ENCODE peak calls at places on chromosomes 6 and 20, in seven cellular contexts. V, G, Q, M, W, Y and S are unnamed samples.

GRCh38 chr6:121382467-121383121 is 48.3 kb upstream of the TBC1D32 start:
- DNase-seq in G (no peak), V (no peak), Y (peak), W (no peak), Q (no peak), M (no peak), S (no peak)

GRCh38 chr6:11367638-11368199 is 135.3 kb upstream of the NEDD9 start:
- DNase-seq in W (no peak), G (no peak), V (peak), Q (no peak), Y (no peak), M (no peak), S (no peak)

GRCh38 chr6:133705731-133706130 is 183.2 kb upstream of the TCF21 start:
- DNase-seq in Y (no peak), G (peak), V (no peak), M (no peak), Q (peak), W (peak), S (no peak)

GRCh38 chr20:19244291-19244690 is 31.8 kb downstream of the SLC24A3 start:
- DNase-seq in V (no peak), W (no peak), G (no peak), Q (no peak), M (no peak), Y (no peak), S (no peak)

GRCh38 chr20:58143531-58143930 is 84.9 kb downstream of the ANKRD60 start:
- DNase-seq in V (no peak), M (no peak), Y (no peak), W (no peak), Q (no peak), G (no peak), S (no peak)

GRCh38 chr6:143575440-143575839 is 63.9 kb upstream of the FUCA2 start:
- DNase-seq in V (peak), W (peak), Y (peak), M (peak), Q (peak), G (no peak), S (peak)

GRCh38 chr6:7909323-7910276 is 988 bp downstream of the TXNDC5 start:
- DNase-seq in Y (peak), G (no peak), W (peak), V (peak), M (peak), Q (no peak), S (peak)

GRCh38 chr6:44043479-44044153 is 83.6 kb downstream of the MRPL14 start:
- DNase-seq in M (peak), Y (peak), V (no peak), G (no peak), Q (no peak), W (peak), S (no peak)

GRCh38 chr20:25038103-25038410 is 19.9 kb downstream of the ACSS1 start:
- DNase-seq in Q (no peak), Y (no peak), W (no peak), V (no peak), G (no peak), M (no peak), S (no peak)

GRCh38 chr6:168100011-168100802 is 21.2 kb upstream of the FRMD1 start:
- DNase-seq in G (no peak), Q (no peak), M (no peak), V (no peak), Y (no peak), W (no peak), S (no peak)

GRCh38 chr20:32638848-32639247 is 34.9 kb downstream of the C20orf203 start:
- DNase-seq in Q (peak), V (peak), Y (peak), G (no peak), W (no peak), M (no peak), S (no peak)

GRCh38 chr20:23920408-23920780 is 40.8 kb upstream of the CST5 start:
- DNase-seq in V (no peak), Y (no peak), M (no peak), G (no peak), Q (no peak), W (no peak), S (no peak)

GRCh38 chr6:166619912-166620311 is 7.1 kb downstream of the RPS6KA2 start:
- DNase-seq in G (peak), Y (peak), V (no peak), W (peak), Q (peak), M (no peak), S (no peak)

GRCh38 chr6:75201901-75202672 is 3.8 kb downstream of the COL12A1 start:
- DNase-seq in V (peak), G (no peak), Q (no peak), M (peak), Y (peak), W (peak), S (peak)

GRCh38 chr6:167409689-167410088 is 84.8 kb downstream of the TTLL2 start:
- DNase-seq in V (no peak), M (no peak), W (no peak), Q (no peak), Y (no peak), G (no peak), S (no peak)

GRCh38 chr20:33007376-33008335 is at the start of gene BPIFB2:
- DNase-seq in W (no peak), Q (no peak), G (no peak), M (no peak), V (no peak), Y (no peak), S (no peak)

GRCh38 chr20:7459123-7459522 is 481.1 kb downstream of the HAO1 start:
- DNase-seq in Y (peak), Q (peak), G (no peak), V (no peak), M (no peak), W (no peak), S (no peak)

GRCh38 chr6:90819483-90819882 is 232.6 kb upstream of the MAP3K7 start:
- DNase-seq in W (no peak), V (no peak), Y (no peak), M (no peak), G (no peak), Q (no peak), S (no peak)

GRCh38 chr20:57076202-57076651 is 190.2 kb downstream of the BMP7 start:
- DNase-seq in G (peak), M (no peak), Q (no peak), W (no peak), V (no peak), Y (peak), S (no peak)

GRCh38 chr6:111367393-111368088 is 115.5 kb downstream of the REV3L start:
- DNase-seq in W (no peak), V (no peak), G (no peak), Q (no peak), Y (peak), M (no peak), S (no peak)

GRCh38 chr6:147949981-147950622 is 392.5 kb upstream of the SASH1 start:
- DNase-seq in G (no peak), Q (no peak), W (peak), Y (peak), M (no peak), V (no peak), S (no peak)

GRCh38 chr6:118387921-118388701 is 160.0 kb upstream of the PLN start:
- DNase-seq in Y (peak), Q (peak), W (peak), M (no peak), G (peak), V (no peak), S (no peak)

GRCh38 chr20:32476684-32477593 is 108.2 kb downstream of the NOL4L start:
- DNase-seq in W (no peak), G (no peak), V (no peak), Q (no peak), M (no peak), Y (no peak), S (peak)

GRCh38 chr6:66605011-66605410 is 898.0 kb upstream of the EYS start:
- DNase-seq in Y (peak), M (no peak), G (no peak), Q (no peak), W (no peak), V (no peak), S (no peak)

GRCh38 chr6:134734312-134734869 is 215.5 kb downstream of the ALDH8A1 start:
- DNase-seq in Y (no peak), G (no peak), W (no peak), M (no peak), V (peak), Q (no peak), S (no peak)

GRCh38 chr6:166754218-166755030 is 127.4 kb upstream of the RPS6KA2 start:
- DNase-seq in Q (no peak), Y (no peak), V (no peak), W (no peak), M (no peak), G (no peak), S (no peak)

GRCh38 chr6:105626290-105627158 is 223.6 kb upstream of the PREP start:
- DNase-seq in Y (no peak), M (no peak), W (no peak), Q (no peak), G (no peak), V (no peak), S (no peak)

GRCh38 chr6:36598739-36599318 is 4.7 kb downstream of the SRSF3 start:
- DNase-seq in Y (no peak), V (no peak), Q (no peak), W (no peak), M (no peak), G (no peak), S (no peak)

GRCh38 chr20:10597637-10598036 is 76.2 kb downstream of the JAG1 start:
- DNase-seq in G (no peak), M (no peak), Y (no peak), W (no peak), V (no peak), Q (no peak), S (no peak)

GRCh38 chr20:54197621-54198604 is 10.0 kb upstream of the PFDN4 start:
- DNase-seq in V (peak), W (peak), Q (peak), M (no peak), Y (peak), G (peak), S (no peak)

GRCh38 chr20:54193817-54194216 is 14.1 kb upstream of the PFDN4 start:
- DNase-seq in G (no peak), Q (no peak), M (no peak), W (no peak), Y (no peak), V (no peak), S (no peak)

GRCh38 chr20:54199283-54199682 is 8.6 kb upstream of the PFDN4 start:
- DNase-seq in G (no peak), W (no peak), Y (no peak), Q (no peak), V (no peak), M (no peak), S (no peak)

GRCh38 chr20:54195483-54196472 is 12.1 kb upstream of the PFDN4 start:
- DNase-seq in M (no peak), W (no peak), Y (no peak), G (no peak), V (no peak), Q (no peak), S (no peak)

GRCh38 chr20:54194724-54195438 is 13.0 kb upstream of the PFDN4 start:
- DNase-seq in M (no peak), W (peak), Q (peak), Y (peak), G (no peak), V (no peak), S (no peak)
- TF ChIP-seq CTCF in M (no peak), W (no peak), Q (peak), Y (no peak), G (no peak), V (no peak), S (peak)

DNA sequence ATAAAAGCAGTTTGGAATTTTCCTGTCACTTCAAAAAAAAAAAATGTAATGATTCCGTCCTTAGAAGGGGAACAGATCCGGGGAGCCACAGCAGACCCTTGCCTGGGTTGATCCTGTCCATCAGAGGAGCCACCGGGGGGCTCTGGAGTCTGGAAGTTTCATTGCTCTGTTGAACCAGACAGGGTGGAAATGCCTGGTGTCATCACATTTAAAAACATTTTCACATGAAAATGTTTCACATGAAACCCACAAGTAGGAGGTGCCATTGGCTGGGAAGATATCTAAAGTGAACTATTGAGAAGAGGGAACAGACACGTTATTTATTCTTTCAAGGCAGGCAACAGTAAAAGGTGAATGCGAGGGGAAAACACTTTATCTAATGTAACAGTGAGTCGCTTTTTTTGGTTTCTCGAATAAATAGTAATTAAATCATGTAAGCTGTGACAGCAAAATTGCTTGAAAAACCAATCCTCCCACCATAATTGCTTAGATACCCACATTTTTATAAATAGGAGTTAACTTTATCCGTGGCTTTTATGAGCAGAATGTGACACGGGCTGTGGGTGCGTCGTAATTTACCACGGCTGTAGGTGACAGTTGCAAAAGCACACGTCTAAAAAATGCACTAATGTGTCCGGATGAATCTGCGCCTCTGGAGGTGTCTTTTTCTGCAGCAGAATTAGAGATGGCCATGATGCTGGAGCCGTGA is 323.4 kb downstream of the TAF4 start:
- DNase-seq in W (no peak), G (no peak), Y (no peak), V (peak), Q (no peak), M (no peak), S (no peak)
- TF ChIP-seq CTCF in W (no peak), G (no peak), Y (no peak), V (peak), Q (no peak), M (no peak), S (no peak)

GRCh38 chr6:33317418-33317667 is 201 bp downstream of the ZBTB22 start:
- DNase-seq in Q (no peak), G (no peak), V (no peak), Y (no peak), M (no peak), W (no peak), S (no peak)

GRCh38 chr6:33318426-33319073 is 1.0 kb upstream of the ZBTB22 start:
- DNase-seq in Y (no peak), V (no peak), Q (no peak), G (no peak), W (no peak), M (no peak), S (no peak)

GRCh38 chr6:33316603-33317417 is 734 bp downstream of the ZBTB22 start:
- DNase-seq in V (peak), G (no peak), Q (no peak), W (no peak), Y (no peak), M (no peak), S (no peak)

GRCh38 chr6:33315753-33316602 is 1.6 kb downstream of the ZBTB22 start:
- DNase-seq in G (no peak), M (no peak), Q (no peak), Y (no peak), V (no peak), W (no peak), S (no peak)

DNA sequence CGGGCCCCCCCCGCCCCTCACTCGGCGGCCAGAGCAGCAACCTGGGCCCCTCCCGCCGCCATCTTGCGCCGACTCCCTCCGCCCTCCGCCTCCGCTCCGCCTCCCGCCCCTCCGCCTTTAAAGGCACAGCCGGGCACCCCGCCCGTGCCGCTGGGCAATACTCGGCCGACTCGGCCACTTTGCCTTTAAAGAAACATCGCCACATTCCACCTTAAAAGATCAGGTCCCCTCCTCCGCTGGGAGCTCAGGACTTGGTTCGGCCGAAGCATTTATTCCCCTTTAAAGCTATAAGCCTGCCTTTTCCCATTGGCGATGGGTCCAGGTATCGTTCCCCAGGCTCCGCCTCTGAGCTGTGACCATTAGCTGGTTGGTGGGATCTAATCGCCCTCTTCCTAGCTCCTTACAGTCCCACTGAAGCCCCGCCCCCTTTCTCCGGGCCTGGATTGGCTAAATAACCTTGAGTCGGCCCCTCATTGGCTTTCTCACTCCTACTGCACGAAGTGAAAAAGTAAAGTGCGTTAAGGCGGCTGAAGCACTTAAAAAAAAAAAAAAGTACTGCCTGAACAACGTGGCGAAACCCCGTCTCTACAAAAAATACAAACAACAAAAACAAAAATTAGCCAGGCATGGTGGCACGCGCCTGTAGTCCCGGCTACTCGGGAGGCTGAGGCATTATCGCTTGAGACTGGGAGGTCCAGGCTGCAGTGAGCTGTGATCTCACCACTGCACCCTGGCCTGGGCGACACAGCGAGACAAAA is at the start of gene ZBTB22:
- DNase-seq in G (peak), Y (peak), M (peak), V (peak), W (peak), Q (peak), S (peak)
- TF ChIP-seq CTCF in G (no peak), Y (no peak), M (no peak), V (no peak), W (no peak), Q (no peak), S (no peak)

DNA sequence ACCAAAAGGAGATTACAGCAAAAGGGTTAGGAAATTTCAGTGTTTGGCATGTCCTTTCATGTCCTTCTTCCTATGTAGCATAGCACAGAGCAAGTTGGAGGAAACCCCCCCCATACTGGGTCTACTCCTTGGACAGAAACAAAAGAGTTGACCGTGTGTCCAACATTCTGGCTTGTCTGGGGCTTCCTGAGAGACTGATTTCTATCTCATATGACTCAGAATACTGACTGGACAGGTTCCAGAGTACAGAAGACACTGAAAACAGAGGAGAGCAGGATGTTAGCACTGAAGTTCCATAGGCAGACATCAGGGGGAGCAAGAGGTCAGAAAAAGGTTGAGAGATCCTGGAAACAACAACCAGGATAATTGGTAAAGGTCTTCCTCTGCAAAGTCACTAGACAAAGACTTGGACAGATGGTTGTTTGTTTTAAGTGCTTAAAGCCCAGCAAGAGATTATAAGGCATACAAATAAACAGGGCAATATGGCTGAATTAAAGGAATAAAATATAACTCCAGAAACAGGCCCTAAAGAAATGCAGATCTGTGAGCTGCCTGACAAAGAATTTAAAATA is 48.4 kb downstream of the USP49 start:
- DNase-seq in W (peak), M (peak), Y (peak), G (peak), Q (peak), V (peak), S (peak)
- TF ChIP-seq CTCF in W (peak), M (peak), Y (peak), G (peak), Q (peak), V (peak), S (peak)

GRCh38 chr6:72466471-72466870 is 155.4 kb upstream of the KCNQ5 start:
- DNase-seq in W (no peak), M (no peak), Y (no peak), V (no peak), Q (peak), G (no peak), S (no peak)
- TF ChIP-seq CTCF in W (no peak), M (no peak), Y (no peak), V (no peak), Q (no peak), G (no peak), S (no peak)

GRCh38 chr6:15270402-15270801 is 24.5 kb downstream of the JARID2 start:
- DNase-seq in W (no peak), M (no peak), V (no peak), G (no peak), Q (no peak), Y (no peak), S (no peak)

GRCh38 chr6:15272562-15272961 is 26.7 kb downstream of the JARID2 start:
- DNase-seq in Y (no peak), W (no peak), G (no peak), V (no peak), Q (no peak), M (no peak), S (no peak)

GRCh38 chr6:15279047-15279661 is 33.3 kb downstream of the JARID2 start:
- DNase-seq in M (no peak), G (no peak), V (no peak), Q (no peak), W (no peak), Y (no peak), S (no peak)

GRCh38 chr6:15276036-15276435 is 30.2 kb downstream of the JARID2 start:
- DNase-seq in V (no peak), M (no peak), G (no peak), W (no peak), Q (no peak), Y (no peak), S (no peak)

DNA sequence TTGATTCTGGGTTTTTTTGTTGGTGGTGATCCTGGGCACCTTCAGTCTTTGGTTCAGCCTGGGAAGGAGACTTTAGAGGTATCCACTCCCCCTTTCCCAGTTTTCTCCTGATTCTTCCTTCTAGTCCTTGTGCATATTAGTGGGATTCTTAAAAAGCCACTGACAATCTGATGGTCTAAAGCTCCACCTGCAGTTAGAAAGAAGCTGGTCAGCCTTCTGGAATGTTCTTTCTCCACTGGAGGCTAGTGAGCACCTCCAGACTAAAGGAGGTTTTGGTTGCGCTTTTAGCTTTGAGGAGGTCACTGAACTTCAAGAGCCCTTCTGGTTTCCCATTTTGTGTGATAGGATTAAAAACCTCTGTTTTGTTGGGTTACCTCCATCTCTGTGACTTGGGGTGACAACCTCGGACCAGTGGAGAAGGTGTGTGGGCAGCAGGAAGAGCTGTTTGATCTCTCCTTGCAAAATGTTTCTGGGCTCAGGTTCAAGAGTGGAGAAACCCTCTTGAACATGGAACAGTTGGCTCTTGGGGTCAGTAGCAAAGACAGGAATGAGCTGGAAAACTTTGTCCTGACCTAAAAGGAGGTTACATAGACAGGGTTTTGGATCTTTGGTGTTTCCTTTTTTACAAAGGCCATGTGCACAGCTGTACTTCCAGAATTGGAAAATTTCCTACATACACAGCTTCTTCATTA is 29.0 kb downstream of the JARID2 start:
- DNase-seq in G (no peak), W (peak), Q (no peak), Y (peak), V (no peak), M (no peak), S (no peak)
- TF ChIP-seq CTCF in G (peak), W (peak), Q (peak), Y (peak), V (no peak), M (no peak), S (no peak)